ENCODE peak calls at places on chromosomes 11 and 22, in nine cellular contexts. One of them, this sample, is unnamed.

GRCh38 chr11:71917646-71918045 is 10.7 kb downstream of the XNDC1N start:
- DNase-seq in heart right ventricle: no peak
- DNase-seq in stomach: no peak
- DNase-seq in body of pancreas: no peak
- DNase-seq in pancreas: no peak
- DNase-seq in CD8-positive, alpha-beta T cell: no peak
- DNase-seq in fibroblast of lung: no peak
- DNase-seq in fibroblast of pulmonary artery: no peak
- DNase-seq in spleen: no peak
- DNase-seq in this sample: no peak

GRCh38 chr11:4704790-4705334 is 278 bp downstream of the MMP26 start:
- DNase-seq in spleen: no peak
- DNase-seq in fibroblast of pulmonary artery: no peak
- DNase-seq in CD8-positive, alpha-beta T cell: no peak
- DNase-seq in fibroblast of lung: no peak
- DNase-seq in pancreas: no peak
- DNase-seq in body of pancreas: no peak
- DNase-seq in heart right ventricle: no peak
- DNase-seq in stomach: no peak
- DNase-seq in this sample: no peak

GRCh38 chr11:7484645-7485044 is 661 bp upstream of the OLFML1 start:
- DNase-seq in body of pancreas: no peak
- DNase-seq in CD8-positive, alpha-beta T cell: no peak
- DNase-seq in stomach: no peak
- DNase-seq in fibroblast of lung: no peak
- DNase-seq in heart right ventricle: no peak
- DNase-seq in pancreas: no peak
- DNase-seq in fibroblast of pulmonary artery: no peak
- DNase-seq in spleen: no peak
- DNase-seq in this sample: peak; percentile 16

GRCh38 chr11:34339149-34340064 is 18.4 kb downstream of the ABTB2 start:
- DNase-seq in body of pancreas: no peak
- DNase-seq in pancreas: no peak
- DNase-seq in spleen: no peak
- DNase-seq in fibroblast of lung: peak; percentile 24
- DNase-seq in stomach: no peak
- DNase-seq in fibroblast of pulmonary artery: peak; percentile 31
- DNase-seq in heart right ventricle: no peak
- DNase-seq in CD8-positive, alpha-beta T cell: no peak
- DNase-seq in this sample: no peak

GRCh38 chr22:45882881-45883810 is 93.8 kb downstream of the WNT7B start:
- DNase-seq in pancreas: no peak
- DNase-seq in CD8-positive, alpha-beta T cell: no peak
- DNase-seq in body of pancreas: no peak
- DNase-seq in spleen: peak; percentile 64
- DNase-seq in heart right ventricle: no peak
- DNase-seq in stomach: no peak
- DNase-seq in fibroblast of pulmonary artery: no peak
- DNase-seq in fibroblast of lung: no peak
- DNase-seq in this sample: no peak

GRCh38 chr11:64060861-64061444 is 25.2 kb downstream of the FLRT1 start:
- DNase-seq in body of pancreas: peak; percentile 20
- DNase-seq in fibroblast of pulmonary artery: peak; percentile 14
- DNase-seq in stomach: peak; percentile 28
- DNase-seq in spleen: peak; percentile 83
- DNase-seq in CD8-positive, alpha-beta T cell: peak; percentile 41
- DNase-seq in pancreas: no peak
- DNase-seq in fibroblast of lung: peak; percentile 19
- DNase-seq in heart right ventricle: peak; percentile 30
- DNase-seq in this sample: no peak

GRCh38 chr11:15288801-15289342 is 174.1 kb downstream of the INSC start:
- DNase-seq in stomach: no peak
- DNase-seq in pancreas: no peak
- DNase-seq in fibroblast of lung: no peak
- DNase-seq in CD8-positive, alpha-beta T cell: no peak
- DNase-seq in fibroblast of pulmonary artery: no peak
- DNase-seq in heart right ventricle: no peak
- DNase-seq in body of pancreas: no peak
- DNase-seq in spleen: no peak
- DNase-seq in this sample: no peak

GRCh38 chr11:34707462-34707840 is 86.6 kb downstream of the EHF start:
- DNase-seq in CD8-positive, alpha-beta T cell: no peak
- DNase-seq in fibroblast of lung: no peak
- DNase-seq in stomach: no peak
- DNase-seq in pancreas: no peak
- DNase-seq in fibroblast of pulmonary artery: no peak
- DNase-seq in spleen: no peak
- DNase-seq in body of pancreas: no peak
- DNase-seq in heart right ventricle: no peak
- DNase-seq in this sample: no peak

GRCh38 chr22:37199839-37200161 is 11.8 kb upstream of the C1QTNF6 start:
- DNase-seq in fibroblast of pulmonary artery: no peak
- DNase-seq in stomach: no peak
- DNase-seq in spleen: no peak
- DNase-seq in CD8-positive, alpha-beta T cell: no peak
- DNase-seq in fibroblast of lung: no peak
- DNase-seq in body of pancreas: peak; percentile 46
- DNase-seq in pancreas: peak; percentile 60
- DNase-seq in heart right ventricle: no peak
- DNase-seq in this sample: no peak
- TF ChIP-seq CTCF in fibroblast of pulmonary artery: no peak
- TF ChIP-seq CTCF in stomach: no peak
- TF ChIP-seq CTCF in spleen: peak; percentile 50
- TF ChIP-seq CTCF in CD8-positive, alpha-beta T cell: no peak
- TF ChIP-seq CTCF in fibroblast of lung: no peak
- TF ChIP-seq CTCF in body of pancreas: no peak
- TF ChIP-seq CTCF in pancreas: no peak
- TF ChIP-seq CTCF in heart right ventricle: no peak
- TF ChIP-seq CTCF in this sample: no peak

DNA sequence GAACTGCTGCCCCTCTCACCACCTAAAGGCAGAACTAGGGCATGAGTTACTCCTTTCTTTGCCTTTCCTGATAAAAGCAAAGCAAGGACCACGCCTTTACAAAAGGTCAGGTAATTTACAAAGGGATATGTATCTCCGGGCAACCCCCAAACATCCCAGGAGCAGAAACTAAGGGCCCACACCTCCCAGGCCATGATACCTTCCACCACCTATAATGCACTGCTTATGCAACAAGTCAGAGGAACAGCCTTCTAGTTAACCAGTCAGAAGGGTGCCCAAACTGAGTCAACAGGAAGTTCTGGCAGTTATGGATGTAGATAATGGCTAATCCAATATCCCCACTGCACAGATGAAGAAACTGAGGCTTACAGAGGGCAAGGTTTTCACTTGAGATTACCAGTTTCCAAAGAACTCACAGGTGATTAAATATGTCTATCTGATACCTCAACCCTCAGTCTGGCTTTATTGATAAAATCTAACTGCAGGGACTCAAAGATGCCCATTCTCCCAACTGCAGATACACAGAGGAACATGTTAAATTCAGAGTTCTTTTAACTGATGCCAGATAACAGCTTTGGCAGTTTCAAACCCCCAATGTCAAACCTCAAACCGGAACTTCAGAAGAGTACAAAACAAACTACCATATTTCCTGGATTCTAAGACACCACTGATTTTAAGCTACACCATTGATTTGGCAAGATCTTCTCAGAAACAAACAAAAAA is 16.8 kb upstream of the CASTOR1 start:
- DNase-seq in body of pancreas: no peak
- DNase-seq in spleen: no peak
- DNase-seq in pancreas: no peak
- DNase-seq in heart right ventricle: no peak
- DNase-seq in stomach: no peak
- DNase-seq in fibroblast of pulmonary artery: no peak
- DNase-seq in CD8-positive, alpha-beta T cell: no peak
- DNase-seq in fibroblast of lung: no peak
- DNase-seq in this sample: no peak
- H3K4me3 ChIP-seq in body of pancreas: no peak overlapping the region
- H3K4me3 ChIP-seq in spleen: no peak overlapping the region
- H3K4me3 ChIP-seq in pancreas: no peak overlapping the region
- H3K4me3 ChIP-seq in heart right ventricle: no peak overlapping the region
- H3K4me3 ChIP-seq in stomach: no peak overlapping the region
- H3K4me3 ChIP-seq in fibroblast of pulmonary artery: no peak overlapping the region
- H3K4me3 ChIP-seq in CD8-positive, alpha-beta T cell: peak overlapping the region; percentile 51
- H3K4me3 ChIP-seq in fibroblast of lung: no peak overlapping the region
- H3K4me3 ChIP-seq in this sample: no peak overlapping the region

GRCh38 chr22:31289335-31289734 is 3.0 kb downstream of the PIK3IP1 start:
- DNase-seq in fibroblast of lung: no peak
- DNase-seq in stomach: peak; percentile 47
- DNase-seq in pancreas: no peak
- DNase-seq in body of pancreas: no peak
- DNase-seq in heart right ventricle: no peak
- DNase-seq in fibroblast of pulmonary artery: no peak
- DNase-seq in spleen: peak; percentile 84
- DNase-seq in CD8-positive, alpha-beta T cell: no peak
- DNase-seq in this sample: no peak

GRCh38 chr22:31291403-31291715 is 929 bp downstream of the PIK3IP1 start:
- DNase-seq in heart right ventricle: no peak
- DNase-seq in spleen: no peak
- DNase-seq in CD8-positive, alpha-beta T cell: no peak
- DNase-seq in pancreas: no peak
- DNase-seq in fibroblast of lung: no peak
- DNase-seq in body of pancreas: no peak
- DNase-seq in stomach: no peak
- DNase-seq in fibroblast of pulmonary artery: no peak
- DNase-seq in this sample: no peak

GRCh38 chr22:31288496-31289235 is 3.6 kb downstream of the PIK3IP1 start:
- DNase-seq in stomach: no peak
- DNase-seq in fibroblast of pulmonary artery: no peak
- DNase-seq in pancreas: no peak
- DNase-seq in fibroblast of lung: no peak
- DNase-seq in spleen: no peak
- DNase-seq in body of pancreas: no peak
- DNase-seq in CD8-positive, alpha-beta T cell: no peak
- DNase-seq in heart right ventricle: no peak
- DNase-seq in this sample: no peak

GRCh38 chr22:31290494-31291402 is 1.5 kb downstream of the PIK3IP1 start:
- DNase-seq in stomach: peak; percentile 99
- DNase-seq in spleen: peak; percentile 99
- DNase-seq in CD8-positive, alpha-beta T cell: peak; percentile 95
- DNase-seq in fibroblast of pulmonary artery: peak; percentile 90
- DNase-seq in pancreas: peak; percentile 94
- DNase-seq in body of pancreas: peak; percentile 97
- DNase-seq in heart right ventricle: peak; percentile 96
- DNase-seq in fibroblast of lung: peak; percentile 89
- DNase-seq in this sample: peak; percentile 77

DNA sequence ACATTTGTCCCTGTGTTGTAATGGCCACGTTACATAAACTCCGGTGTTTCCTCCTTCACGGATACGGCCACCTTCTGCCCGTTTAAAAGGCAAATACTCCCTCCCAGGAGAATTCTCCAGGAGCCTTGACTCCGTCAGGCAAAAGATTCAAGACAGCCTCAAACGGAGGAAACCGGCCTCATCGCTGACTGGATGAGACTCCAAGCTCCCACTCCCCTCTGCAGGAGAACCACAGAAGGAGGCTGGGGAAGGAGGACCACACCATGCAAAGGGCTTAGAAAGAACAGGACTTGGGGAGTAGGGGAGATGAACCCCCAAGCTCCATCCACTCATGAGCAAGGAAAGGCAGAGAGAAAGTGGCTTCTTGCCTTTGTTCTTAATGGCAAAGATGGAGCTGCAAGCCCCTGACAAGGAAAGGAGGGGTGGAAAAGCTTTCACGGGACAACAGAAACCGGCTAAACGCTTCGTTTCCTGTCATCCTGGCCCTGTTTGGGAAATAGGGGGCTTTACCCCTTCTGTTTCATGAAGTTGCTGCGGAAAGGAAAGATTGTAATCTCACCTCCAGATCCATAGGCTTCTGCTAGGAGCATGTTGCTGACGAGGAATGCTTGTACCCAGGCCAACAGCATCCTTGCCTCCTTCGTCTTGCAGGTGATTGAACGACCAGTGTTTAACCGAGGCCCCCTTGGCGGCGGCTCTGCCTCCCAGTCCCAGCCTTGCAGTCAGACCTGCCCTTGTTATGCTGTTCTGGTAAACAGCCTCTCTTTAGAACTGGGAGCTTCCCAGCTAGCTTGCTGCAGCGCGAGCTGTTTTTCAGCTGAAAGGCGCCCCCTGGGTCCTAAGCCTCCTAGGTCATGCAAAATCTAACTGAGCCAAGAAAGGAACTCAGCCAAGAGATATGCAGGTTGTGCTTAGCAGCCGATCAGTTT is at the start of gene PIK3IP1:
- DNase-seq in fibroblast of lung: peak; percentile 84
- DNase-seq in fibroblast of pulmonary artery: peak; percentile 92
- DNase-seq in pancreas: peak; percentile 94
- DNase-seq in stomach: peak; percentile 92
- DNase-seq in heart right ventricle: peak; percentile 94
- DNase-seq in spleen: peak; percentile 96
- DNase-seq in CD8-positive, alpha-beta T cell: peak; percentile 84
- DNase-seq in body of pancreas: peak; percentile 94
- DNase-seq in this sample: peak; percentile 86
- TF ChIP-seq CTCF in fibroblast of lung: peak; percentile 63
- TF ChIP-seq CTCF in fibroblast of pulmonary artery: peak; percentile 36
- TF ChIP-seq CTCF in pancreas: no peak
- TF ChIP-seq CTCF in stomach: no peak
- TF ChIP-seq CTCF in heart right ventricle: peak; percentile 64
- TF ChIP-seq CTCF in spleen: peak; percentile 66
- TF ChIP-seq CTCF in CD8-positive, alpha-beta T cell: peak; percentile 56
- TF ChIP-seq CTCF in body of pancreas: peak; percentile 61
- TF ChIP-seq CTCF in this sample: peak; percentile 62

GRCh38 chr22:27380826-27381225 is 420.7 kb downstream of the MN1 start:
- DNase-seq in CD8-positive, alpha-beta T cell: no peak
- DNase-seq in spleen: no peak
- DNase-seq in fibroblast of lung: no peak
- DNase-seq in pancreas: no peak
- DNase-seq in heart right ventricle: no peak
- DNase-seq in stomach: no peak
- DNase-seq in body of pancreas: no peak
- DNase-seq in fibroblast of pulmonary artery: no peak
- DNase-seq in this sample: no peak

GRCh38 chr22:27378994-27379393 is 422.6 kb downstream of the MN1 start:
- DNase-seq in stomach: no peak
- DNase-seq in heart right ventricle: no peak
- DNase-seq in CD8-positive, alpha-beta T cell: no peak
- DNase-seq in body of pancreas: peak; percentile 74
- DNase-seq in fibroblast of pulmonary artery: no peak
- DNase-seq in pancreas: peak; percentile 51
- DNase-seq in fibroblast of lung: no peak
- DNase-seq in spleen: no peak
- DNase-seq in this sample: no peak

GRCh38 chr22:27378343-27378800 is 423.2 kb downstream of the MN1 start:
- DNase-seq in heart right ventricle: no peak
- DNase-seq in stomach: no peak
- DNase-seq in body of pancreas: no peak
- DNase-seq in CD8-positive, alpha-beta T cell: no peak
- DNase-seq in fibroblast of lung: peak; percentile 19
- DNase-seq in fibroblast of pulmonary artery: no peak
- DNase-seq in spleen: no peak
- DNase-seq in pancreas: no peak
- DNase-seq in this sample: no peak

GRCh38 chr22:27377901-27378300 is 423.7 kb downstream of the MN1 start:
- DNase-seq in body of pancreas: peak; percentile 97
- DNase-seq in spleen: no peak
- DNase-seq in fibroblast of lung: peak; percentile 18
- DNase-seq in heart right ventricle: no peak
- DNase-seq in pancreas: peak; percentile 94
- DNase-seq in CD8-positive, alpha-beta T cell: no peak
- DNase-seq in stomach: peak; percentile 83
- DNase-seq in fibroblast of pulmonary artery: no peak
- DNase-seq in this sample: peak; percentile 56

DNA sequence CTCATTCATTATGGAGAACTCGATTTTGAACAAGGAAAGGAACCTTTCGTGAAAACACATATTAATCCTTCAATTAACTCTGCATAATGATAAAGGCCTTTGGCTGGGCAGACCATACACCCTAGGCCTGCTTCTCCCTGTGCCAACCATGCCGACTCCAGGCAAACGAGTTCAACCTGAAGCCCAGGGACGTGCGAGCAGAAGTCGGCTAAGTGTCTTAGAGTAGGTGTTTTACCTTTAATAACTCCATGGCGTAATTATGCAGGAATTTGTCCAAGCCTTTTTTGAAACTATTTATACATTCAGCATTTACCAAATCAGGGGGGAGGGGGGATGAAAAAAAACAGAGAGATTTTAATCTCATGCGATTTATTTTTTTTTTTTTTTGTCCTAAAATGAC is 424.1 kb downstream of the MN1 start:
- DNase-seq in stomach: peak; percentile 41
- DNase-seq in heart right ventricle: no peak
- DNase-seq in pancreas: peak; percentile 76
- DNase-seq in fibroblast of lung: no peak
- DNase-seq in fibroblast of pulmonary artery: no peak
- DNase-seq in body of pancreas: peak; percentile 86
- DNase-seq in spleen: no peak
- DNase-seq in CD8-positive, alpha-beta T cell: no peak
- DNase-seq in this sample: no peak
- H3K4me3 ChIP-seq in stomach: no peak overlapping the region
- H3K4me3 ChIP-seq in heart right ventricle: no peak overlapping the region
- H3K4me3 ChIP-seq in pancreas: no peak overlapping the region
- H3K4me3 ChIP-seq in fibroblast of lung: no peak overlapping the region
- H3K4me3 ChIP-seq in fibroblast of pulmonary artery: no peak overlapping the region
- H3K4me3 ChIP-seq in body of pancreas: no peak overlapping the region
- H3K4me3 ChIP-seq in spleen: no peak overlapping the region
- H3K4me3 ChIP-seq in CD8-positive, alpha-beta T cell: no peak overlapping the region
- H3K4me3 ChIP-seq in this sample: no peak overlapping the region

This sample was measured in retinal pigment epithelial cell.